ENCODE peak calls at places on chromosomes 1 and 21, in six cellular contexts. One of them, this sample, is unnamed.

GRCh38 chr1:63730211-63730610 is 43.6 kb upstream of the ROR1 start:
- DNase-seq in BE2C: peak
- DNase-seq in stimulated activated CD4-positive, alpha-beta T cell treated with anti-CD3 and anti-CD28 coated beads, Interleukin-15, amount 100 ng/mL, for 24 hours: no peak
- DNase-seq in activated T-cell treated with anti-CD3 and anti-CD28 coated beads, Interleukin-2, amount 50 U/mL, for 72 hours: no peak
- DNase-seq in T1000: no peak
- DNase-seq in GM20000: no peak
- DNase-seq in this sample: no peak

GRCh38 chr1:20069932-20070331 is at the start of gene PLA2G5:
- DNase-seq in stimulated activated CD4-positive, alpha-beta T cell treated with anti-CD3 and anti-CD28 coated beads, Interleukin-15, amount 100 ng/mL, for 24 hours: no peak
- DNase-seq in GM20000: no peak
- DNase-seq in BE2C: no peak
- DNase-seq in T1000: no peak
- DNase-seq in activated T-cell treated with anti-CD3 and anti-CD28 coated beads, Interleukin-2, amount 50 U/mL, for 72 hours: no peak
- DNase-seq in this sample: peak

GRCh38 chr1:219066631-219067349 is 106.9 kb upstream of the LYPLAL1 start:
- DNase-seq in BE2C: no peak
- DNase-seq in T1000: peak
- DNase-seq in stimulated activated CD4-positive, alpha-beta T cell treated with anti-CD3 and anti-CD28 coated beads, Interleukin-15, amount 100 ng/mL, for 24 hours: no peak
- DNase-seq in GM20000: no peak
- DNase-seq in activated T-cell treated with anti-CD3 and anti-CD28 coated beads, Interleukin-2, amount 50 U/mL, for 72 hours: no peak
- DNase-seq in this sample: no peak

GRCh38 chr1:53076165-53076564 is 14.2 kb downstream of the PODN start:
- DNase-seq in BE2C: no peak
- DNase-seq in activated T-cell treated with anti-CD3 and anti-CD28 coated beads, Interleukin-2, amount 50 U/mL, for 72 hours: no peak
- DNase-seq in GM20000: no peak
- DNase-seq in T1000: no peak
- DNase-seq in stimulated activated CD4-positive, alpha-beta T cell treated with anti-CD3 and anti-CD28 coated beads, Interleukin-15, amount 100 ng/mL, for 24 hours: no peak
- DNase-seq in this sample: no peak

GRCh38 chr21:45129231-45129923 is 55.0 kb downstream of the ADARB1 start:
- DNase-seq in activated T-cell treated with anti-CD3 and anti-CD28 coated beads, Interleukin-2, amount 50 U/mL, for 72 hours: no peak
- DNase-seq in T1000: no peak
- DNase-seq in BE2C: no peak
- DNase-seq in GM20000: no peak
- DNase-seq in stimulated activated CD4-positive, alpha-beta T cell treated with anti-CD3 and anti-CD28 coated beads, Interleukin-15, amount 100 ng/mL, for 24 hours: no peak
- DNase-seq in this sample: no peak

GRCh38 chr1:150579110-150579954 is at the start of gene MCL1:
- DNase-seq in activated T-cell treated with anti-CD3 and anti-CD28 coated beads, Interleukin-2, amount 50 U/mL, for 72 hours: peak
- DNase-seq in stimulated activated CD4-positive, alpha-beta T cell treated with anti-CD3 and anti-CD28 coated beads, Interleukin-15, amount 100 ng/mL, for 24 hours: peak
- DNase-seq in T1000: peak
- DNase-seq in GM20000: peak
- DNase-seq in BE2C: peak
- DNase-seq in this sample: peak

GRCh38 chr1:234941711-234942320 is 186.8 kb downstream of the TOMM20 start:
- DNase-seq in stimulated activated CD4-positive, alpha-beta T cell treated with anti-CD3 and anti-CD28 coated beads, Interleukin-15, amount 100 ng/mL, for 24 hours: no peak
- DNase-seq in activated T-cell treated with anti-CD3 and anti-CD28 coated beads, Interleukin-2, amount 50 U/mL, for 72 hours: no peak
- DNase-seq in BE2C: no peak
- DNase-seq in T1000: no peak
- DNase-seq in GM20000: no peak
- DNase-seq in this sample: no peak

GRCh38 chr1:89200668-89201488 is 2.1 kb upstream of the GBP4 start:
- DNase-seq in stimulated activated CD4-positive, alpha-beta T cell treated with anti-CD3 and anti-CD28 coated beads, Interleukin-15, amount 100 ng/mL, for 24 hours: no peak
- DNase-seq in GM20000: peak
- DNase-seq in BE2C: no peak
- DNase-seq in activated T-cell treated with anti-CD3 and anti-CD28 coated beads, Interleukin-2, amount 50 U/mL, for 72 hours: no peak
- DNase-seq in T1000: no peak
- DNase-seq in this sample: no peak

GRCh38 chr1:58773406-58773840 is 10.4 kb downstream of the JUN start:
- DNase-seq in stimulated activated CD4-positive, alpha-beta T cell treated with anti-CD3 and anti-CD28 coated beads, Interleukin-15, amount 100 ng/mL, for 24 hours: no peak
- DNase-seq in activated T-cell treated with anti-CD3 and anti-CD28 coated beads, Interleukin-2, amount 50 U/mL, for 72 hours: no peak
- DNase-seq in GM20000: peak
- DNase-seq in T1000: no peak
- DNase-seq in BE2C: peak
- DNase-seq in this sample: no peak

This sample was measured in WERI-Rb-1.